ENCODE peak calls at places on chromosomes 16 and 17, in four cellular contexts. One of them, this sample, is unnamed. For H3K27me3, the result is how much of the 10 kb centered on the place peaks cover.

GRCh38 chr17:58318065-58318481 is 10.5 kb downstream of the TSPOAP1 start:
- DNase-seq in GM12878: no peak
- DNase-seq in H1: no peak
- DNase-seq in HepG2: no peak
- DNase-seq in this sample: no peak

GRCh38 chr16:4537376-4538066 is 1.1 kb downstream of the CDIP1 start:
- DNase-seq in GM12878: no peak
- DNase-seq in H1: no peak
- DNase-seq in HepG2: no peak
- DNase-seq in this sample: no peak

GRCh38 chr17:63178530-63178929 is 212.5 kb downstream of the TANC2 start:
- DNase-seq in GM12878: no peak
- DNase-seq in H1: no peak
- DNase-seq in HepG2: no peak
- DNase-seq in this sample: no peak

GRCh38 chr16:70552675-70553074 is 29.1 kb downstream of the SF3B3 start:
- DNase-seq in GM12878: no peak
- DNase-seq in H1: no peak
- DNase-seq in HepG2: no peak
- DNase-seq in this sample: no peak

GRCh38 chr16:12531937-12532336 is 271.8 kb downstream of the CPPED1 start:
- DNase-seq in GM12878: no peak
- DNase-seq in H1: no peak
- DNase-seq in HepG2: no peak
- DNase-seq in this sample: no peak

GRCh38 chr17:65243838-65244237 is 106.7 kb downstream of the RGS9 start:
- DNase-seq in GM12878: no peak
- DNase-seq in H1: no peak
- DNase-seq in HepG2: no peak
- DNase-seq in this sample: peak

GRCh38 chr17:52827526-52827925 is 669.0 kb upstream of the CA10 start:
- DNase-seq in GM12878: no peak
- DNase-seq in H1: no peak
- DNase-seq in HepG2: peak
- DNase-seq in this sample: no peak

GRCh38 chr17:27802033-27802432 is 1.7 kb upstream of the NOS2 start:
- DNase-seq in GM12878: no peak
- DNase-seq in H1: no peak
- DNase-seq in HepG2: no peak
- DNase-seq in this sample: no peak

GRCh38 chr16:67537270-67537635 is 8.6 kb downstream of the RIPOR1 start:
- DNase-seq in GM12878: no peak
- DNase-seq in H1: no peak
- DNase-seq in HepG2: no peak
- DNase-seq in this sample: no peak
- H3K27me3 ChIP-seq in GM12878: under half
- H3K27me3 ChIP-seq in H1: half or more
- H3K27me3 ChIP-seq in HepG2: under half
- H3K27me3 ChIP-seq in this sample: under half

GRCh38 chr17:50790619-50791018 is 23.3 kb upstream of the ANKRD40CL start:
- DNase-seq in GM12878: no peak
- DNase-seq in H1: no peak
- DNase-seq in HepG2: no peak
- DNase-seq in this sample: no peak
- TF ChIP-seq SUZ12 in GM12878: no peak
- TF ChIP-seq SUZ12 in H1: no peak
- TF ChIP-seq SUZ12 in HepG2: no peak
- TF ChIP-seq SUZ12 in this sample: no peak

GRCh38 chr17:351436-351713 is 1.2 kb downstream of the RPH3AL start:
- DNase-seq in GM12878: no peak
- DNase-seq in H1: no peak
- DNase-seq in HepG2: no peak
- DNase-seq in this sample: no peak
- H3K9ac ChIP-seq in GM12878: no peak
- H3K9ac ChIP-seq in H1: no peak
- H3K9ac ChIP-seq in HepG2: peak
- H3K9ac ChIP-seq in this sample: no peak

DNA sequence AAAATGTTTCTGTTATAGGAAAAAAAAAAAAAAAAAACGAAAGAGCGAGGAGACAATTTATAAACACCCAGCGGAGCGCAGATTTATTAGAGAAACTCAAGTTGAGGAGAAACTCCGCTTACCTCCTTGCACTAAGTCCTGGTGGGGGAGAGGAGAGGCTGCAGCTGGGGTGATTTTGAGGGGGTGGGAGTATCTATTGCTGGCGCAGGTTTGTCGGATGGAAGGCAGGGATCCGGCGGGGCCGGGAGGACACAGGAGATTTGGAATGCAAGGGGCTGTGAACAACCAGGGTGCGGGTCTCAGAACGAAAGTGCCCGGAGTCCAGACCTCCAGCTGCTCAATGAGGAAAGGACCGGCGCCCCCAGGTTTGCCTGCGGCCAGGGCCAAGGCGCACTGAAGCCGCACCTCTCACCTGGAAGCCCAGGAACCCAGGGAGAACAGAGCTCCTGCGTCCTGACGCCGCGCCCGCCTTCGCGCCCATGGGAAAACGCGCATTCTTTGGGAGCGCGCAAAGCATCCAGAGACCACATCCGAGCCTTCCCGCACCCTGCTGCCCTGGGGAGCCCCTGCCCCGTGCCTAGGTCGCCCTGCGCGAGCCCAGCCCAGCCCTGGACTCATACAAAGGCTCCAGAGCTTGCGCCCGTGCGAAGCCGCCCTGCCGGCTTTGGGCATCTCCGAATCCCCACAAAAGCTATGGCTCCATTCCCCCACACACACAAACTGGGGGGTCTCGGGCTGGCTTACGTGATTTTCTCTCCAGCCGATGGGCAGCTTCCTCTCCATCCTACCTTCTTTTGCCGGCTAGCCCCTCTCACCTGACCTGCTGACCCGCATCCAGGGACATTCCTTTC is 2.6 kb upstream of the HOXB8 start:
- DNase-seq in GM12878: no peak
- DNase-seq in H1: no peak
- DNase-seq in HepG2: no peak
- DNase-seq in this sample: no peak
- H3K27me3 ChIP-seq in GM12878: under half
- H3K27me3 ChIP-seq in H1: half or more
- H3K27me3 ChIP-seq in HepG2: under half
- H3K27me3 ChIP-seq in this sample: half or more

DNA sequence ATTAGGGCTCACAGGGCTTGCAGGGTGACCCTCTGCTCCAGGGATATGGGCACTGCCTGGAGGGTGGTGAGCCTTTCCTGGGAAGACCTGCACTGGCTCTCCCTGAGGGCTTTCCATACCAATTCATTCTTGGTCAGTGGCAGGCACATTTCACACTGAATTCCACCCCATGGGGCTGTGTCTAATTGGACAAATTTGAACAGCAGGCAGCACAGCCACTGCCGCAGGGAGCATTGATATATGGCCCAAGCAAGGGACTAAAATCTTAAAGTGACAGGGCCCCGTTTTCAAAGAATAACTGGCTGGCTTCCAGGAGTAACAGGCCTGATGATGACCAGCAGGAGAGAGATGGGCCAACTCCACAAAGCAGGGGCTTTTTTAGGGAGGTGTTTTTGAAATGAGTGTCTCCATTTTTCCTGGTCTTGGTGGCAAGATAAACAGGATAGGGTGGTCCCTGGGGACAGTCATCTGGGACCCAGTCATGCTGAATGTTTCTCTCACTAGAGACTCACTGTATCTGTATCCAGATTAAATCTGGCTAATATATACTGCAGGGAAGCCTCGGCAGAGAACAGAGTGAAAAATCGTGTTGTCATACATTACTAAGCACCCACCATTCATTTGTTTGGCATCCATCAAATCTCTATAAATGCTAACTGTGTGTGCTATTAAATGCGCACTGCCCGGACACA is 74.1 kb upstream of the TBX2 start:
- DNase-seq in GM12878: no peak
- DNase-seq in H1: no peak
- DNase-seq in HepG2: no peak
- DNase-seq in this sample: no peak
- TF ChIP-seq SUZ12 in GM12878: no peak
- TF ChIP-seq SUZ12 in H1: no peak
- TF ChIP-seq SUZ12 in HepG2: no peak
- TF ChIP-seq SUZ12 in this sample: no peak